ENCODE peak calls at places on chromosomes 6 and 20, in four cellular contexts. One of them, this sample, is unnamed.

GRCh38 chr6:5112065-5112799 is 27.1 kb downstream of the PPP1R3G start:
- DNase-seq in activated T-helper 1 cell treated with anti-CD3 and anti-CD28 coated beads, Interleukin-12 subunit alpha, Interleukin-12 subunit beta, Interleukin-2, Interleukin-4 antibody, amounts not matched to agents 30 ng/mL and 10 ng/mL and 1 ng/mL, durations not matched to agents 14 hours and 24 hours and 36 hours: no peak
- DNase-seq in T-helper 2 cell: no peak
- DNase-seq in tibial artery: no peak
- DNase-seq in this sample: peak

GRCh38 chr20:62238569-62239277 is 402 bp downstream of the OSBPL2 start:
- DNase-seq in T-helper 2 cell: no peak
- DNase-seq in tibial artery: no peak
- DNase-seq in activated T-helper 1 cell treated with anti-CD3 and anti-CD28 coated beads, Interleukin-12 subunit alpha, Interleukin-12 subunit beta, Interleukin-2, Interleukin-4 antibody, amounts not matched to agents 30 ng/mL and 10 ng/mL and 1 ng/mL, durations not matched to agents 14 hours and 24 hours and 36 hours: no peak
- DNase-seq in this sample: no peak

GRCh38 chr6:35602133-35602946 is 86.4 kb downstream of the FKBP5 start:
- DNase-seq in activated T-helper 1 cell treated with anti-CD3 and anti-CD28 coated beads, Interleukin-12 subunit alpha, Interleukin-12 subunit beta, Interleukin-2, Interleukin-4 antibody, amounts not matched to agents 30 ng/mL and 10 ng/mL and 1 ng/mL, durations not matched to agents 14 hours and 24 hours and 36 hours: no peak
- DNase-seq in T-helper 2 cell: no peak
- DNase-seq in tibial artery: no peak
- DNase-seq in this sample: no peak

GRCh38 chr20:9015984-9016324 is 52.9 kb upstream of the PLCB4 start:
- DNase-seq in T-helper 2 cell: no peak
- DNase-seq in tibial artery: no peak
- DNase-seq in activated T-helper 1 cell treated with anti-CD3 and anti-CD28 coated beads, Interleukin-12 subunit alpha, Interleukin-12 subunit beta, Interleukin-2, Interleukin-4 antibody, amounts not matched to agents 30 ng/mL and 10 ng/mL and 1 ng/mL, durations not matched to agents 14 hours and 24 hours and 36 hours: no peak
- DNase-seq in this sample: peak

GRCh38 chr20:39152126-39152525 is 190.0 kb downstream of the DHX35 start:
- DNase-seq in activated T-helper 1 cell treated with anti-CD3 and anti-CD28 coated beads, Interleukin-12 subunit alpha, Interleukin-12 subunit beta, Interleukin-2, Interleukin-4 antibody, amounts not matched to agents 30 ng/mL and 10 ng/mL and 1 ng/mL, durations not matched to agents 14 hours and 24 hours and 36 hours: no peak
- DNase-seq in T-helper 2 cell: no peak
- DNase-seq in tibial artery: no peak
- DNase-seq in this sample: no peak

GRCh38 chr6:38713812-38714211 is 1.3 kb upstream of the DNAH8 start:
- DNase-seq in tibial artery: no peak
- DNase-seq in activated T-helper 1 cell treated with anti-CD3 and anti-CD28 coated beads, Interleukin-12 subunit alpha, Interleukin-12 subunit beta, Interleukin-2, Interleukin-4 antibody, amounts not matched to agents 30 ng/mL and 10 ng/mL and 1 ng/mL, durations not matched to agents 14 hours and 24 hours and 36 hours: peak
- DNase-seq in T-helper 2 cell: peak
- DNase-seq in this sample: no peak

GRCh38 chr6:28785962-28786679 is 137.7 kb downstream of the TRIM27 start:
- DNase-seq in tibial artery: no peak
- DNase-seq in T-helper 2 cell: no peak
- DNase-seq in activated T-helper 1 cell treated with anti-CD3 and anti-CD28 coated beads, Interleukin-12 subunit alpha, Interleukin-12 subunit beta, Interleukin-2, Interleukin-4 antibody, amounts not matched to agents 30 ng/mL and 10 ng/mL and 1 ng/mL, durations not matched to agents 14 hours and 24 hours and 36 hours: no peak
- DNase-seq in this sample: no peak

GRCh38 chr6:148836751-148837150 is 89.9 kb downstream of the UST start:
- DNase-seq in activated T-helper 1 cell treated with anti-CD3 and anti-CD28 coated beads, Interleukin-12 subunit alpha, Interleukin-12 subunit beta, Interleukin-2, Interleukin-4 antibody, amounts not matched to agents 30 ng/mL and 10 ng/mL and 1 ng/mL, durations not matched to agents 14 hours and 24 hours and 36 hours: no peak
- DNase-seq in tibial artery: no peak
- DNase-seq in T-helper 2 cell: no peak
- DNase-seq in this sample: no peak

GRCh38 chr6:53731906-53732636 is 62.7 kb upstream of the LRRC1 start:
- DNase-seq in T-helper 2 cell: peak
- DNase-seq in activated T-helper 1 cell treated with anti-CD3 and anti-CD28 coated beads, Interleukin-12 subunit alpha, Interleukin-12 subunit beta, Interleukin-2, Interleukin-4 antibody, amounts not matched to agents 30 ng/mL and 10 ng/mL and 1 ng/mL, durations not matched to agents 14 hours and 24 hours and 36 hours: no peak
- DNase-seq in tibial artery: no peak
- DNase-seq in this sample: no peak

GRCh38 chr6:80003841-80004198 is 629 bp upstream of the TTK start:
- DNase-seq in T-helper 2 cell: peak
- DNase-seq in tibial artery: peak
- DNase-seq in activated T-helper 1 cell treated with anti-CD3 and anti-CD28 coated beads, Interleukin-12 subunit alpha, Interleukin-12 subunit beta, Interleukin-2, Interleukin-4 antibody, amounts not matched to agents 30 ng/mL and 10 ng/mL and 1 ng/mL, durations not matched to agents 14 hours and 24 hours and 36 hours: peak
- DNase-seq in this sample: no peak

GRCh38 chr6:157240059-157240959 is 83.0 kb downstream of the TMEM242 start:
- DNase-seq in tibial artery: peak
- DNase-seq in activated T-helper 1 cell treated with anti-CD3 and anti-CD28 coated beads, Interleukin-12 subunit alpha, Interleukin-12 subunit beta, Interleukin-2, Interleukin-4 antibody, amounts not matched to agents 30 ng/mL and 10 ng/mL and 1 ng/mL, durations not matched to agents 14 hours and 24 hours and 36 hours: no peak
- DNase-seq in T-helper 2 cell: no peak
- DNase-seq in this sample: peak

GRCh38 chr6:6105472-6106036 is 98.8 kb upstream of the NRN1 start:
- DNase-seq in tibial artery: no peak
- DNase-seq in activated T-helper 1 cell treated with anti-CD3 and anti-CD28 coated beads, Interleukin-12 subunit alpha, Interleukin-12 subunit beta, Interleukin-2, Interleukin-4 antibody, amounts not matched to agents 30 ng/mL and 10 ng/mL and 1 ng/mL, durations not matched to agents 14 hours and 24 hours and 36 hours: no peak
- DNase-seq in T-helper 2 cell: no peak
- DNase-seq in this sample: no peak

GRCh38 chr6:134161036-134161435 is 108.6 kb upstream of the SLC2A12 start:
- DNase-seq in tibial artery: no peak
- DNase-seq in activated T-helper 1 cell treated with anti-CD3 and anti-CD28 coated beads, Interleukin-12 subunit alpha, Interleukin-12 subunit beta, Interleukin-2, Interleukin-4 antibody, amounts not matched to agents 30 ng/mL and 10 ng/mL and 1 ng/mL, durations not matched to agents 14 hours and 24 hours and 36 hours: no peak
- DNase-seq in T-helper 2 cell: no peak
- DNase-seq in this sample: no peak

GRCh38 chr6:77624468-77624867 is 28.4 kb upstream of the MEI4 start:
- DNase-seq in tibial artery: no peak
- DNase-seq in T-helper 2 cell: no peak
- DNase-seq in activated T-helper 1 cell treated with anti-CD3 and anti-CD28 coated beads, Interleukin-12 subunit alpha, Interleukin-12 subunit beta, Interleukin-2, Interleukin-4 antibody, amounts not matched to agents 30 ng/mL and 10 ng/mL and 1 ng/mL, durations not matched to agents 14 hours and 24 hours and 36 hours: no peak
- DNase-seq in this sample: no peak

GRCh38 chr6:11209941-11210340 is 22.5 kb downstream of the NEDD9 start:
- DNase-seq in tibial artery: no peak
- DNase-seq in activated T-helper 1 cell treated with anti-CD3 and anti-CD28 coated beads, Interleukin-12 subunit alpha, Interleukin-12 subunit beta, Interleukin-2, Interleukin-4 antibody, amounts not matched to agents 30 ng/mL and 10 ng/mL and 1 ng/mL, durations not matched to agents 14 hours and 24 hours and 36 hours: no peak
- DNase-seq in T-helper 2 cell: no peak
- DNase-seq in this sample: no peak